ENCODE peak calls at places on chromosomes 3 and 15, in seven cellular contexts. One of them, this sample, is unnamed. For H3K27me3, the result is how much of the 10 kb centered on the place peaks cover.

GRCh38 chr15:45180648-45181436 is 6.9 kb downstream of the SHF start:
- DNase-seq in CD4-positive, alpha-beta T cell: no peak
- DNase-seq in cardiac muscle cell: no peak
- DNase-seq in upper lobe of right lung: no peak
- DNase-seq in astrocyte: no peak
- DNase-seq in sigmoid colon: no peak
- DNase-seq in fibroblast of lung: no peak
- DNase-seq in this sample: no peak

GRCh38 chr3:102178817-102179216 is 256.0 kb upstream of the ZPLD1 start:
- DNase-seq in CD4-positive, alpha-beta T cell: no peak
- DNase-seq in cardiac muscle cell: no peak
- DNase-seq in upper lobe of right lung: no peak
- DNase-seq in astrocyte: no peak
- DNase-seq in sigmoid colon: no peak
- DNase-seq in fibroblast of lung: no peak
- DNase-seq in this sample: peak

GRCh38 chr3:113084777-113085176 is 94.0 kb downstream of the GTPBP8 start:
- DNase-seq in CD4-positive, alpha-beta T cell: no peak
- DNase-seq in cardiac muscle cell: peak
- DNase-seq in upper lobe of right lung: no peak
- DNase-seq in astrocyte: peak
- DNase-seq in sigmoid colon: peak
- DNase-seq in fibroblast of lung: peak
- DNase-seq in this sample: peak

GRCh38 chr15:101675796-101676582 is 23.8 kb upstream of the TM2D3 start:
- DNase-seq in CD4-positive, alpha-beta T cell: no peak
- DNase-seq in cardiac muscle cell: peak
- DNase-seq in upper lobe of right lung: no peak
- DNase-seq in astrocyte: peak
- DNase-seq in sigmoid colon: no peak
- DNase-seq in fibroblast of lung: peak
- DNase-seq in this sample: peak

GRCh38 chr3:38608086-38608775 is 41.3 kb downstream of the SCN5A start:
- DNase-seq in CD4-positive, alpha-beta T cell: no peak
- DNase-seq in cardiac muscle cell: no peak
- DNase-seq in upper lobe of right lung: peak
- DNase-seq in astrocyte: no peak
- DNase-seq in sigmoid colon: peak
- DNase-seq in fibroblast of lung: no peak
- DNase-seq in this sample: no peak

GRCh38 chr3:47780727-47781325 is 867 bp downstream of the SMARCC1 start:
- DNase-seq in CD4-positive, alpha-beta T cell: no peak
- DNase-seq in cardiac muscle cell: peak
- DNase-seq in upper lobe of right lung: no peak
- DNase-seq in astrocyte: no peak
- DNase-seq in sigmoid colon: no peak
- DNase-seq in fibroblast of lung: peak
- DNase-seq in this sample: peak

GRCh38 chr15:26656080-26656479 is 116.8 kb downstream of the GABRB3 start:
- DNase-seq in CD4-positive, alpha-beta T cell: no peak
- DNase-seq in cardiac muscle cell: no peak
- DNase-seq in upper lobe of right lung: no peak
- DNase-seq in astrocyte: no peak
- DNase-seq in sigmoid colon: no peak
- DNase-seq in fibroblast of lung: no peak
- DNase-seq in this sample: no peak

GRCh38 chr3:184592411-184593200 is 31.0 kb downstream of the EPHB3 start:
- DNase-seq in CD4-positive, alpha-beta T cell: no peak
- DNase-seq in cardiac muscle cell: peak
- DNase-seq in upper lobe of right lung: no peak
- DNase-seq in astrocyte: peak
- DNase-seq in sigmoid colon: no peak
- DNase-seq in fibroblast of lung: peak
- DNase-seq in this sample: no peak

GRCh38 chr15:47349179-47349578 is 368.1 kb upstream of the SEMA6D start:
- DNase-seq in CD4-positive, alpha-beta T cell: no peak
- DNase-seq in cardiac muscle cell: no peak
- DNase-seq in upper lobe of right lung: no peak
- DNase-seq in astrocyte: no peak
- DNase-seq in sigmoid colon: no peak
- DNase-seq in fibroblast of lung: no peak
- DNase-seq in this sample: peak

GRCh38 chr3:101963902-101964362 is 114.6 kb downstream of the NFKBIZ start:
- DNase-seq in CD4-positive, alpha-beta T cell: no peak
- DNase-seq in cardiac muscle cell: peak
- DNase-seq in upper lobe of right lung: no peak
- DNase-seq in astrocyte: peak
- DNase-seq in sigmoid colon: no peak
- DNase-seq in fibroblast of lung: peak
- DNase-seq in this sample: peak

DNA sequence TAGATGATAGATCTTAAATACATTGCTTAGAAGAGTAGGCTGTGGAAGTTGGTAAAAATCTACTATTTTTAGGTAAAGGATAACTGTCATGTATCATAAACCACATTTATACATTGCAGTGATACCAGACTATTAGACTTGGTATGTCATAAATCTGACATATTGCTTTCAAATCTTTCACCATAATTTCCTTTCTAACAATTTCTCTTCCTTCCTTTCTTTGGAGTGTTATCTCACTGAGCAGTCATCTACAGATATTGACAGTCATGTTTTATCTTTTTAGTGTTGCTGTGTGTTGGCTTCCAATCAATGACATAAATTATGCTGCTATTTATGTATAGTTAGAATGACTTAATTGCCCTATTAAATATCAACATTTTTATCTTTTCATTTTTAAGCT is 588.7 kb downstream of the TUSC7 start:
- DNase-seq in CD4-positive, alpha-beta T cell: no peak
- DNase-seq in cardiac muscle cell: no peak
- DNase-seq in upper lobe of right lung: no peak
- DNase-seq in astrocyte: no peak
- DNase-seq in sigmoid colon: no peak
- DNase-seq in fibroblast of lung: no peak
- DNase-seq in this sample: no peak
- H3K27me3 ChIP-seq in CD4-positive, alpha-beta T cell: under half
- H3K27me3 ChIP-seq in cardiac muscle cell: under half
- H3K27me3 ChIP-seq in upper lobe of right lung: under half
- H3K27me3 ChIP-seq in astrocyte: under half
- H3K27me3 ChIP-seq in sigmoid colon: under half
- H3K27me3 ChIP-seq in fibroblast of lung: under half
- H3K27me3 ChIP-seq in this sample: under half

GRCh38 chr3:25465266-25465860 is 37.3 kb downstream of the RARB start:
- DNase-seq in CD4-positive, alpha-beta T cell: no peak
- DNase-seq in cardiac muscle cell: no peak
- DNase-seq in upper lobe of right lung: no peak
- DNase-seq in astrocyte: no peak
- DNase-seq in sigmoid colon: no peak
- DNase-seq in fibroblast of lung: no peak
- DNase-seq in this sample: no peak

GRCh38 chr3:25472153-25472552 is 44.1 kb downstream of the RARB start:
- DNase-seq in CD4-positive, alpha-beta T cell: no peak
- DNase-seq in cardiac muscle cell: no peak
- DNase-seq in upper lobe of right lung: no peak
- DNase-seq in astrocyte: no peak
- DNase-seq in sigmoid colon: no peak
- DNase-seq in fibroblast of lung: no peak
- DNase-seq in this sample: no peak

GRCh38 chr3:25469609-25470008 is 41.5 kb downstream of the RARB start:
- DNase-seq in CD4-positive, alpha-beta T cell: no peak
- DNase-seq in cardiac muscle cell: no peak
- DNase-seq in upper lobe of right lung: no peak
- DNase-seq in astrocyte: no peak
- DNase-seq in sigmoid colon: no peak
- DNase-seq in fibroblast of lung: no peak
- DNase-seq in this sample: no peak

GRCh38 chr3:25471081-25471768 is 43.2 kb downstream of the RARB start:
- DNase-seq in CD4-positive, alpha-beta T cell: no peak
- DNase-seq in cardiac muscle cell: peak
- DNase-seq in upper lobe of right lung: no peak
- DNase-seq in astrocyte: peak
- DNase-seq in sigmoid colon: no peak
- DNase-seq in fibroblast of lung: peak
- DNase-seq in this sample: no peak

GRCh38 chr3:25468866-25469319 is 40.8 kb downstream of the RARB start:
- DNase-seq in CD4-positive, alpha-beta T cell: no peak
- DNase-seq in cardiac muscle cell: peak
- DNase-seq in upper lobe of right lung: no peak
- DNase-seq in astrocyte: peak
- DNase-seq in sigmoid colon: peak
- DNase-seq in fibroblast of lung: peak
- DNase-seq in this sample: no peak
- TF ChIP-seq CTCF in CD4-positive, alpha-beta T cell: no peak
- TF ChIP-seq CTCF in cardiac muscle cell: peak
- TF ChIP-seq CTCF in upper lobe of right lung: peak
- TF ChIP-seq CTCF in astrocyte: peak
- TF ChIP-seq CTCF in sigmoid colon: peak
- TF ChIP-seq CTCF in fibroblast of lung: peak
- TF ChIP-seq CTCF in this sample: no peak

GRCh38 chr15:70125605-70126004 is 27.9 kb upstream of the TLE3 start:
- DNase-seq in CD4-positive, alpha-beta T cell: no peak
- DNase-seq in cardiac muscle cell: no peak
- DNase-seq in upper lobe of right lung: no peak
- DNase-seq in astrocyte: no peak
- DNase-seq in sigmoid colon: no peak
- DNase-seq in fibroblast of lung: no peak
- DNase-seq in this sample: no peak

GRCh38 chr15:70120954-70121655 is 23.4 kb upstream of the TLE3 start:
- DNase-seq in CD4-positive, alpha-beta T cell: no peak
- DNase-seq in cardiac muscle cell: no peak
- DNase-seq in upper lobe of right lung: no peak
- DNase-seq in astrocyte: peak
- DNase-seq in sigmoid colon: no peak
- DNase-seq in fibroblast of lung: no peak
- DNase-seq in this sample: no peak

GRCh38 chr15:70120109-70120508 is 22.4 kb upstream of the TLE3 start:
- DNase-seq in CD4-positive, alpha-beta T cell: no peak
- DNase-seq in cardiac muscle cell: no peak
- DNase-seq in upper lobe of right lung: no peak
- DNase-seq in astrocyte: no peak
- DNase-seq in sigmoid colon: no peak
- DNase-seq in fibroblast of lung: no peak
- DNase-seq in this sample: no peak

GRCh38 chr15:70118599-70118998 is 20.9 kb upstream of the TLE3 start:
- DNase-seq in CD4-positive, alpha-beta T cell: no peak
- DNase-seq in cardiac muscle cell: no peak
- DNase-seq in upper lobe of right lung: no peak
- DNase-seq in astrocyte: no peak
- DNase-seq in sigmoid colon: no peak
- DNase-seq in fibroblast of lung: no peak
- DNase-seq in this sample: no peak

GRCh38 chr15:70121656-70122297 is 24.1 kb upstream of the TLE3 start:
- DNase-seq in CD4-positive, alpha-beta T cell: no peak
- DNase-seq in cardiac muscle cell: peak
- DNase-seq in upper lobe of right lung: peak
- DNase-seq in astrocyte: peak
- DNase-seq in sigmoid colon: peak
- DNase-seq in fibroblast of lung: peak
- DNase-seq in this sample: peak
- H3K27me3 ChIP-seq in CD4-positive, alpha-beta T cell: under half
- H3K27me3 ChIP-seq in cardiac muscle cell: half or more
- H3K27me3 ChIP-seq in upper lobe of right lung: under half
- H3K27me3 ChIP-seq in astrocyte: under half
- H3K27me3 ChIP-seq in sigmoid colon: under half
- H3K27me3 ChIP-seq in fibroblast of lung: under half
- H3K27me3 ChIP-seq in this sample: under half

GRCh38 chr3:58418227-58418626 is 15.4 kb downstream of the PDHB start:
- DNase-seq in CD4-positive, alpha-beta T cell: no peak
- DNase-seq in cardiac muscle cell: no peak
- DNase-seq in upper lobe of right lung: no peak
- DNase-seq in astrocyte: no peak
- DNase-seq in sigmoid colon: no peak
- DNase-seq in fibroblast of lung: no peak
- DNase-seq in this sample: no peak

GRCh38 chr3:58424613-58425012 is 9.0 kb downstream of the PDHB start:
- DNase-seq in CD4-positive, alpha-beta T cell: no peak
- DNase-seq in cardiac muscle cell: no peak
- DNase-seq in upper lobe of right lung: no peak
- DNase-seq in astrocyte: no peak
- DNase-seq in sigmoid colon: no peak
- DNase-seq in fibroblast of lung: no peak
- DNase-seq in this sample: no peak

GRCh38 chr3:58422756-58423324 is 10.8 kb downstream of the PDHB start:
- DNase-seq in CD4-positive, alpha-beta T cell: no peak
- DNase-seq in cardiac muscle cell: peak
- DNase-seq in upper lobe of right lung: no peak
- DNase-seq in astrocyte: no peak
- DNase-seq in sigmoid colon: no peak
- DNase-seq in fibroblast of lung: peak
- DNase-seq in this sample: peak

GRCh38 chr3:58419782-58420512 is 13.7 kb downstream of the PDHB start:
- DNase-seq in CD4-positive, alpha-beta T cell: no peak
- DNase-seq in cardiac muscle cell: peak
- DNase-seq in upper lobe of right lung: no peak
- DNase-seq in astrocyte: no peak
- DNase-seq in sigmoid colon: peak
- DNase-seq in fibroblast of lung: peak
- DNase-seq in this sample: peak

DNA sequence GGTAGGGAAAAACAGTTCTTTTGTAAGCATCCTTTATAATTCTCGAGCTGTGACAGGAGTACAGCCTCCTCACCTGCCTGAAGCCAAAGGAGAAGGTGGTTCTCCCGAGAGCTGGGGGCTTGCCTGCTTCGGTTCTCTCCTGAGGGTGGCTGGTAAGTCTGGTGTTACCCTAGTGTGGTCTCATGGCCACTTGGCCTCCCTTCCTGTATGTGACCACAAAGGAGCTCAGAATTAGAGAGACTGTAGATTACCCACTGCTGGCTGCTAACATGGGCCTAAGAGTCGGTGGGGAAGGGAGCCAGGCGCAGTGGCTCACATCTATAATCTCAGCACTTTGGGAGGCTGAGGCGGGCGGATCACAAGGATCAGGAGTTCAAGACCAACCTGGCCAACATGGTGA is 12.6 kb downstream of the PDHB start:
- DNase-seq in CD4-positive, alpha-beta T cell: no peak
- DNase-seq in cardiac muscle cell: no peak
- DNase-seq in upper lobe of right lung: no peak
- DNase-seq in astrocyte: no peak
- DNase-seq in sigmoid colon: no peak
- DNase-seq in fibroblast of lung: no peak
- DNase-seq in this sample: no peak
- TF ChIP-seq CTCF in CD4-positive, alpha-beta T cell: no peak
- TF ChIP-seq CTCF in cardiac muscle cell: no peak
- TF ChIP-seq CTCF in upper lobe of right lung: no peak
- TF ChIP-seq CTCF in astrocyte: no peak
- TF ChIP-seq CTCF in sigmoid colon: no peak
- TF ChIP-seq CTCF in fibroblast of lung: no peak
- TF ChIP-seq CTCF in this sample: no peak

GRCh38 chr3:3086239-3086638 is 23.9 kb downstream of the IL5RA start:
- DNase-seq in CD4-positive, alpha-beta T cell: no peak
- DNase-seq in cardiac muscle cell: no peak
- DNase-seq in upper lobe of right lung: no peak
- DNase-seq in astrocyte: no peak
- DNase-seq in sigmoid colon: no peak
- DNase-seq in fibroblast of lung: no peak
- DNase-seq in this sample: no peak
- H3K27me3 ChIP-seq in CD4-positive, alpha-beta T cell: under half
- H3K27me3 ChIP-seq in cardiac muscle cell: under half
- H3K27me3 ChIP-seq in upper lobe of right lung: under half
- H3K27me3 ChIP-seq in astrocyte: under half
- H3K27me3 ChIP-seq in sigmoid colon: under half
- H3K27me3 ChIP-seq in fibroblast of lung: under half
- H3K27me3 ChIP-seq in this sample: under half